ENCODE peak calls at places on chromosomes 11 and 22, in ten cellular contexts. D, W, L, G, N, H, M, S, Y and Z are unnamed samples.

GRCh38 chr22:23820748-23821211 is 18.0 kb downstream of the DERL3 start:
- DNase-seq in D (peak), W (peak), L (no peak), G (no peak), N (no peak), H (no peak), M (no peak), S (no peak), Y (no peak), Z (no peak)

GRCh38 chr11:15113381-15113780 is 1.3 kb upstream of the INSC start:
- DNase-seq in D (peak), W (peak), L (no peak), G (no peak), N (no peak), H (no peak), M (no peak), S (no peak), Y (no peak), Z (no peak)

GRCh38 chr22:18110194-18110943 is at the start of gene TUBA8:
- DNase-seq in D (no peak), W (peak), L (no peak), G (peak), N (no peak), H (no peak), M (no peak), S (peak), Y (no peak), Z (no peak)

GRCh38 chr11:10355257-10355661 is 50.4 kb downstream of the ADM start:
- DNase-seq in D (no peak), W (no peak), L (no peak), G (peak), N (no peak), H (no peak), M (no peak), S (no peak), Y (no peak), Z (no peak)

GRCh38 chr11:88174627-88175003 is 628 bp downstream of the RAB38 start:
- DNase-seq in D (peak), W (peak), L (no peak), G (peak), N (no peak), H (peak), M (peak), S (peak), Y (peak), Z (peak)

GRCh38 chr22:36385491-36386350 is 2.0 kb downstream of the MYH9 start:
- DNase-seq in D (no peak), W (peak), L (peak), G (peak), N (no peak), H (peak), M (peak), S (peak), Y (no peak), Z (no peak)

GRCh38 chr11:69344570-69345145 is 50.7 kb downstream of the MYEOV start:
- DNase-seq in D (no peak), W (peak), L (no peak), G (no peak), N (no peak), H (no peak), M (no peak), S (no peak), Y (no peak), Z (no peak)

GRCh38 chr11:108923413-108923812 is 258.5 kb downstream of the DDX10 start:
- DNase-seq in D (no peak), W (no peak), L (no peak), G (no peak), N (no peak), H (no peak), M (no peak), S (no peak), Y (no peak), Z (no peak)

GRCh38 chr22:49964493-49965290 is 4.1 kb downstream of the PIM3 start:
- DNase-seq in D (no peak), W (peak), L (no peak), G (no peak), N (no peak), H (no peak), M (peak), S (peak), Y (peak), Z (no peak)

GRCh38 chr11:2378527-2379210 is 1.6 kb downstream of the CD81 start:
- DNase-seq in D (no peak), W (no peak), L (no peak), G (no peak), N (no peak), H (no peak), M (no peak), S (no peak), Y (peak), Z (no peak)

GRCh38 chr22:24430431-24431308 is 3.3 kb downstream of the ADORA2A start:
- DNase-seq in D (no peak), W (no peak), L (no peak), G (no peak), N (no peak), H (no peak), M (no peak), S (no peak), Y (no peak), Z (no peak)

GRCh38 chr11:36288442-36289225 is 590 bp downstream of the COMMD9 start:
- DNase-seq in D (peak), W (no peak), L (no peak), G (no peak), N (no peak), H (no peak), M (no peak), S (no peak), Y (no peak), Z (no peak)

GRCh38 chr22:45742866-45743450 is 71.3 kb downstream of the ATXN10 start:
- DNase-seq in D (no peak), W (no peak), L (no peak), G (peak), N (no peak), H (peak), M (peak), S (no peak), Y (no peak), Z (no peak)

GRCh38 chr11:46475041-46475925 is 83.7 kb upstream of the CHRM4 start:
- DNase-seq in D (no peak), W (no peak), L (no peak), G (no peak), N (no peak), H (no peak), M (no peak), S (no peak), Y (no peak), Z (no peak)

GRCh38 chr11:11895672-11896071 is 53.9 kb downstream of the USP47 start:
- DNase-seq in D (peak), W (no peak), L (no peak), G (no peak), N (no peak), H (no peak), M (no peak), S (no peak), Y (no peak), Z (no peak)

GRCh38 chr11:86508604-86509471 is 134.2 kb downstream of the CCDC81 start:
- DNase-seq in D (no peak), W (no peak), L (no peak), G (peak), N (no peak), H (no peak), M (no peak), S (no peak), Y (no peak), Z (no peak)

GRCh38 chr11:128757235-128757711 is 63.4 kb downstream of the FLI1 start:
- DNase-seq in D (peak), W (peak), L (peak), G (peak), N (peak), H (no peak), M (peak), S (peak), Y (peak), Z (no peak)

GRCh38 chr22:31139066-31139465 is 1.2 kb downstream of the PLA2G3 start:
- DNase-seq in D (no peak), W (no peak), L (no peak), G (no peak), N (no peak), H (no peak), M (no peak), S (no peak), Y (no peak), Z (no peak)

GRCh38 chr11:120031612-120032600 is 106.0 kb downstream of the TRIM29 start:
- DNase-seq in D (no peak), W (no peak), L (no peak), G (no peak), N (no peak), H (no peak), M (no peak), S (no peak), Y (no peak), Z (no peak)

GRCh38 chr11:73308003-73308962 is at the start of gene ARHGEF17:
- DNase-seq in D (no peak), W (peak), L (peak), G (no peak), N (no peak), H (peak), M (peak), S (peak), Y (peak), Z (peak)